ENCODE peak calls at places on chromosomes 16 and 17, in seven cellular contexts. K is foreskin fibroblast; X is CD8-positive, alpha-beta T cell; G is prostate gland; C is CD4-positive, alpha-beta T cell; O is Calu3; N is RWPE1. Z is an unnamed sample.

GRCh38 chr17:57987582-57988300 is at the start of gene VEZF1:
- DNase-seq in K (peak), X (peak), G (peak), C (peak), O (peak), N (peak), Z (peak)

GRCh38 chr16:56107944-56108583 is 83.2 kb upstream of the GNAO1 start:
- DNase-seq in K (no peak), X (no peak), G (no peak), C (no peak), O (no peak), N (no peak), Z (no peak)

GRCh38 chr17:10771142-10771541 is 32.8 kb downstream of the TMEM238L start:
- DNase-seq in K (no peak), X (no peak), G (no peak), C (no peak), O (no peak), N (no peak), Z (no peak)

GRCh38 chr17:68385490-68386215 is 71.6 kb downstream of the WIPI1 start:
- DNase-seq in K (no peak), X (no peak), G (no peak), C (no peak), O (no peak), N (no peak), Z (no peak)

GRCh38 chr16:56910654-56911539 is 21.0 kb upstream of the HERPUD1 start:
- DNase-seq in K (peak), X (no peak), G (no peak), C (no peak), O (no peak), N (no peak), Z (no peak)

GRCh38 chr17:7380321-7380720 is 568 bp upstream of the TNK1 start:
- DNase-seq in K (peak), X (no peak), G (peak), C (no peak), O (no peak), N (no peak), Z (no peak)

GRCh38 chr16:50263940-50264929 is 2.1 kb upstream of the ADCY7 start:
- DNase-seq in K (no peak), X (no peak), G (no peak), C (no peak), O (no peak), N (no peak), Z (no peak)

GRCh38 chr17:49218941-49219913 is 8.7 kb downstream of the ABI3 start:
- DNase-seq in K (no peak), X (peak), G (no peak), C (peak), O (peak), N (no peak), Z (no peak)

GRCh38 chr17:81349397-81350319 is 45.6 kb upstream of the BAHCC1 start:
- DNase-seq in K (no peak), X (no peak), G (no peak), C (no peak), O (no peak), N (peak), Z (peak)

GRCh38 chr16:71846443-71846842 is 667 bp downstream of the ATXN1L start:
- DNase-seq in K (no peak), X (peak), G (no peak), C (no peak), O (peak), N (peak), Z (peak)

GRCh38 chr16:10256855-10257641 is 74.8 kb upstream of the GRIN2A start:
- DNase-seq in K (no peak), X (peak), G (no peak), C (peak), O (peak), N (peak), Z (peak)

GRCh38 chr16:48420437-48420836 is 35.2 kb upstream of the SIAH1 start:
- DNase-seq in K (no peak), X (no peak), G (no peak), C (no peak), O (peak), N (no peak), Z (no peak)
- TF ChIP-seq CTCF in K (no peak), X (no peak), G (no peak), C (no peak), O (no peak), N (no peak), Z (no peak)

DNA sequence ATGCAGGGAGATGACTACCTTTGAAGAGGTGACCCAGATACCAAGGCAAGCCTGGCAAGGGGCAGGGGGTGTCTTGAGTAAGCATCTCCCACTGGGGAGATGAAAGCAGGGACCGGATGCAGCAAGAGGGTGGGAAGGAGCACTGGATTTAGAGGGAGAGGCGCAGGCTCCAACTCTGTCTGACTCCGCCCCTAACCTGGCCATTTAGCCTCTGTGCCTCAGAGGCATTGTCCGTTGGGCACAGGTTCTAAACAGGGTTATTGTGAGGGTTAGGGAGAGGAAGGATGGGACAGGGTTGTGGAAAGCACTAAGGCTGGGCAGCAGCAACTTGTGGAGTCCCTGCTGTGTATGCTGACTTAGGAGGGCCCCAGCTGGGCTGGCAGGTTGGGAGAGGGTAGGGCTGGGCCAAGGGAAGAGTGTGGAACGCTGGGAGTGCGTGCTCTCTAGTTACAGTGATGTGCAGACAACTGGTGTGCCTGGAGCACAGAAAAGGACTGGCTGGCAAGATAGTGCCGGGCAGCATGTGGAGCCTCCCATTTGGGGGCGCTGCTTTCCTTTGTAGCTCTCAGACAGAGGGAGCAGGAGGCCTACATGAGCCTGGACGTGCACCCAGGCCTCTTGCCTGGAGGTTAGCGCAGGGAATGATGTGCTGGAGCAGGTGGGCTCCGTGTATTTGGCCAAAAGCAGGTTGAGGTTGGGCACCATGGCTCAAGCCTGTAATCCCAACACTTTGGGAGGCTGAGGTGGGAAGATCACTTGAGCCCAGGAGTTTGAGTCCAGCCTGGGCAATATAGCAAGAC is 26.2 kb downstream of the TBX2 start:
- DNase-seq in K (no peak), X (no peak), G (no peak), C (no peak), O (no peak), N (no peak), Z (no peak)
- TF ChIP-seq CTCF in K (peak), X (no peak), G (no peak), C (no peak), O (no peak), N (no peak), Z (no peak)

DNA sequence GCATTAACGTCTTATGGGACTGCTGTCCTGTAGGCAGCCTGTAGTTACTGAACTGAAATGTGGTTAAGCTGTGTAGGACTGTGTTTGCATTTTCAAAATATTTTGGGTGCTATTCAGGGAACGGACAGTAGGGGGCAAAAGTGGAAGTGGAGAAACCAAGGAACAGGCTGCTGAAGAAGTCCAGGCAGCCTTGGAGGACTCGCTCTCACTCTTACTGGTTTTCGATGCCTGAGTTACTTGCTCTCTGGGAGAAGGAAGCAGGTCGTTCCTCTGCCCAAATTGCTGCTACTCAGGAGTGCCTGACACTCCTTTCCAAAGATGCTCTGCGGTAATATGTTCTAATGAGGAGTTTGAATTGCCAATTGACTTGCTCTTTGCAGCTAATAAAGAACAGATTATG is 64.5 kb upstream of the RBFOX1 start:
- DNase-seq in K (no peak), X (no peak), G (no peak), C (no peak), O (peak), N (no peak), Z (peak)
- TF ChIP-seq CTCF in K (peak), X (peak), G (peak), C (no peak), O (no peak), N (no peak), Z (peak)

GRCh38 chr16:87198328-87198731 is 118.9 kb downstream of the C16orf95 start:
- DNase-seq in K (peak), X (no peak), G (no peak), C (no peak), O (no peak), N (no peak), Z (no peak)

GRCh38 chr16:87198881-87199280 is 118.3 kb downstream of the C16orf95 start:
- DNase-seq in K (no peak), X (no peak), G (no peak), C (no peak), O (no peak), N (no peak), Z (no peak)

GRCh38 chr16:87200637-87201036 is 116.6 kb downstream of the C16orf95 start:
- DNase-seq in K (no peak), X (no peak), G (no peak), C (no peak), O (no peak), N (no peak), Z (no peak)

GRCh38 chr16:87199901-87200300 is 117.3 kb downstream of the C16orf95 start:
- DNase-seq in K (no peak), X (no peak), G (no peak), C (no peak), O (no peak), N (no peak), Z (no peak)

DNA sequence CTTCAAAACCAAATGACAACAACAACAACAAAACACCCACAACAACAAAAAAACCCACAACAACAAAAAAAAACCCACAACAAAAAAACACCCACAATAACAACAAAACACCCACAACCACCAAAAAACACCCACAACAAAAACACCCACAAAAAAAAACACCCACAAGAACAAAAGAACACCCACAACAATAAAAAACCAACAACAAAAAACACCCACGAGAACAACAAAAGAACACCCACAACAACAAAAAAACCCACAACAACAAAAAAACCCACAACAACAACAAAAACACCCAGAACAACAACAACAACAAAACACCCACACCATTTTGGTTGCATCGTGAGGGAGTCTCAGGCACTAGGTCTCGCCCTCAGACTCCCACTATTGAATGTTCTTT is 117.8 kb downstream of the C16orf95 start:
- DNase-seq in K (no peak), X (no peak), G (no peak), C (no peak), O (no peak), N (no peak), Z (no peak)
- TF ChIP-seq CTCF in K (no peak), X (no peak), G (no peak), C (no peak), O (no peak), N (no peak), Z (no peak)

DNA sequence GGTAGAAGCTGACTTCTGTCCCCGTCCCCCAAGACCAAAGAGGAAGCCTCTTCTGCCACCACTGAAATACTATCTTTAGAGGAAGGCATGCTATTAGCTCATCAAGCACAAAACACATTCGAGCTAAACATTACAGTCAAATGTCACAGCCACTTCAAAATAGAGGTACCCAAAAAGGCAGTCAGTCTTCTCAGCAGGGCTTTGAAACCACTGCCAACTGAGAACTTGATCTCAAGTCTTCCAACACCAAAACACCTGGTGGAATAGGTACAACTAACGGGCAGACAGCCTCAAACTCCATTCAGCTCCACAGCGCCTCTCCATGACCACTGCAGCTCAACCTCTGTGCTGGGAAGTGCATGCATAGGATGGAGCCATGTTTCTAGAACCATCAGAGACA is 36.0 kb downstream of the ZFHX3 start:
- DNase-seq in K (no peak), X (no peak), G (no peak), C (no peak), O (no peak), N (no peak), Z (no peak)
- TF ChIP-seq CTCF in K (no peak), X (no peak), G (no peak), C (no peak), O (no peak), N (no peak), Z (no peak)

DNA sequence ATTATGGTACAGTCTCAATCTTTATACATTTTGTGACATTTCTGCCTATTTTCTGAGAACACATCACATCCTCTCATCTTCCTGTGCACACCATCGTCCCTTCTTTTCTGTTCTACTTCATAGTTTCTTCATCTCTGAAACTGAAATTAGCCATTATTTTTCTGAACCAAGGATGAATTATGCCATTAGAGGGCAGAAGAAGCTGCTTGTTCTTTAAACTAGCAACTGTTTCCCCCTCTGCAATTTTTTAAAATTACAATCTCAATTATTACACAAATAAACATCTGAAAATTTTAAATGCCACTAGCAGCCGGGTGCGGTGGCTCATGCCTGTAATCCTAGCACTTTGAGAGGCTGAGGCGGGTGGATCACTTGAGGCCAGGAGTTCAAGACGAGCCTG is 41.3 kb downstream of the RBBP6 start:
- DNase-seq in K (peak), X (no peak), G (no peak), C (no peak), O (no peak), N (peak), Z (no peak)
- TF ChIP-seq CTCF in K (peak), X (no peak), G (peak), C (no peak), O (no peak), N (peak), Z (no peak)

GRCh38 chr16:5487728-5488127 is 390.1 kb upstream of the EEF2KMT start:
- DNase-seq in K (no peak), X (no peak), G (no peak), C (no peak), O (no peak), N (no peak), Z (no peak)

GRCh38 chr16:5496013-5496412 is 398.4 kb upstream of the EEF2KMT start:
- DNase-seq in K (no peak), X (no peak), G (no peak), C (no peak), O (no peak), N (no peak), Z (no peak)

GRCh38 chr16:5488581-5488980 is 391.0 kb upstream of the EEF2KMT start:
- DNase-seq in K (no peak), X (no peak), G (no peak), C (no peak), O (no peak), N (no peak), Z (no peak)

GRCh38 chr16:5490499-5490898 is 392.9 kb upstream of the EEF2KMT start:
- DNase-seq in K (no peak), X (no peak), G (peak), C (no peak), O (peak), N (no peak), Z (peak)
- TF ChIP-seq CTCF in K (peak), X (peak), G (peak), C (no peak), O (peak), N (peak), Z (peak)

Z was measured in nephron progenitor cell.